ENCODE peak calls at places on chromosomes 2 and 18, in nine cellular contexts. O is CD8-positive, alpha-beta T cell; P is A549; N is cardiac muscle cell; K is neural progenitor cell; Z is brain microvascular endothelial cell; L is fibroblast of mammary gland; J is thoracic aorta; F is cardiac fibroblast. W is an unnamed sample.
A peak's percentile ranks its signal among the peaks of the same experiment; 100 is the strongest.

GRCh38 chr2:7094113-7094760 is 177.0 kb downstream of the RNF144A start:
- DNase-seq in O (no peak), P (no peak), N (no peak), K (no peak), Z (peak; percentile 29), L (no peak), J (no peak), F (peak; percentile 6), W (no peak)

GRCh38 chr18:54127759-54128378 is 96.6 kb downstream of the MBD2 start:
- DNase-seq in O (no peak), P (peak; percentile 13), N (peak; percentile 73), K (peak; percentile 78), Z (peak; percentile 53), L (peak; percentile 69), J (no peak), F (peak; percentile 70), W (no peak)

GRCh38 chr2:180000434-180000833 is 6.7 kb downstream of the CWC22 start:
- DNase-seq in O (no peak), P (no peak), N (no peak), K (no peak), Z (no peak), L (peak; percentile 48), J (no peak), F (peak; percentile 25), W (no peak)

GRCh38 chr2:213188971-213189899 is 37.8 kb upstream of the IKZF2 start:
- DNase-seq in O (no peak), P (no peak), N (peak; percentile 49), K (peak; percentile 90), Z (peak; percentile 49), L (peak; percentile 7), J (no peak), F (peak; percentile 56), W (no peak)

GRCh38 chr2:158893057-158893456 is 75.4 kb upstream of the TANC1 start:
- DNase-seq in O (no peak), P (no peak), N (no peak), K (no peak), Z (no peak), L (peak; percentile 31), J (no peak), F (peak; percentile 37), W (no peak)

GRCh38 chr18:53509886-53510285 is 714.6 kb downstream of the MBD2 start:
- DNase-seq in O (no peak), P (no peak), N (peak; percentile 5), K (no peak), Z (no peak), L (no peak), J (no peak), F (no peak), W (no peak)

GRCh38 chr2:64542071-64543005 is 18.2 kb downstream of the AFTPH start:
- DNase-seq in O (no peak), P (no peak), N (no peak), K (no peak), Z (no peak), L (no peak), J (no peak), F (no peak), W (no peak)

GRCh38 chr2:158940356-158940755 is 28.1 kb upstream of the TANC1 start:
- DNase-seq in O (no peak), P (no peak), N (no peak), K (no peak), Z (no peak), L (no peak), J (no peak), F (no peak), W (no peak)

GRCh38 chr18:55579888-55580287 is 8.1 kb downstream of the TCF4 start:
- DNase-seq in O (no peak), P (no peak), N (no peak), K (no peak), Z (no peak), L (no peak), J (no peak), F (peak; percentile 49), W (no peak)

GRCh38 chr18:28960146-28960545 is 783.2 kb upstream of the CDH2 start:
- DNase-seq in O (no peak), P (no peak), N (no peak), K (no peak), Z (no peak), L (peak; percentile 60), J (no peak), F (peak; percentile 31), W (no peak)

GRCh38 chr18:23998811-23999210 is 15.7 kb upstream of the TTC39C start:
- DNase-seq in O (no peak), P (no peak), N (no peak), K (no peak), Z (no peak), L (no peak), J (no peak), F (no peak), W (no peak)

GRCh38 chr18:63617049-63617995 is 26.7 kb downstream of the SERPINB4 start:
- DNase-seq in O (no peak), P (no peak), N (no peak), K (no peak), Z (no peak), L (no peak), J (no peak), F (no peak), W (no peak)

GRCh38 chr18:60895181-60895580 is 438.0 kb upstream of the CDH20 start:
- DNase-seq in O (no peak), P (no peak), N (no peak), K (no peak), Z (no peak), L (peak; percentile 10), J (no peak), F (peak; percentile 2), W (no peak)

GRCh38 chr2:120740765-120741513 is 5.3 kb downstream of the GLI2 start:
- DNase-seq in O (no peak), P (no peak), N (peak; percentile 83), K (peak; percentile 91), Z (no peak), L (no peak), J (no peak), F (peak; percentile 48), W (no peak)
- H3K4me3 ChIP-seq in O (no peak overlapping the region), P (peak overlapping the region; percentile 49), N (peak overlapping the region; percentile 29), K (peak overlapping the region; percentile 89), Z (peak overlapping the region; percentile 29), L (peak overlapping the region; percentile 27), J (peak overlapping the region; percentile 66), F (peak overlapping the region; percentile 33), W (no peak overlapping the region)

GRCh38 chr2:100818003-100818605 is 1.8 kb upstream of the NPAS2 start:
- DNase-seq in O (no peak), P (peak; percentile 32), N (no peak), K (no peak), Z (peak; percentile 53), L (peak; percentile 33), J (no peak), F (peak; percentile 63), W (no peak)

GRCh38 chr2:100819365-100820345 is at the start of gene NPAS2:
- DNase-seq in O (no peak), P (peak; percentile 47), N (peak; percentile 69), K (peak; percentile 82), Z (no peak), L (peak; percentile 37), J (no peak), F (peak; percentile 79), W (no peak)

GRCh38 chr2:100820346-100821254 is 661 bp downstream of the NPAS2 start:
- DNase-seq in O (no peak), P (no peak), N (no peak), K (peak; percentile 39), Z (no peak), L (no peak), J (no peak), F (no peak), W (no peak)

GRCh38 chr2:100817388-100817985 is 2.5 kb upstream of the NPAS2 start:
- DNase-seq in O (no peak), P (no peak), N (no peak), K (no peak), Z (no peak), L (no peak), J (no peak), F (no peak), W (no peak)

GRCh38 chr2:100818606-100819364 is 1.2 kb upstream of the NPAS2 start:
- DNase-seq in O (no peak), P (peak; percentile 62), N (peak; percentile 59), K (peak; percentile 83), Z (peak; percentile 62), L (peak; percentile 73), J (peak; percentile 25), F (peak; percentile 93), W (no peak)
- TF ChIP-seq CTCF in O (no peak), P (peak; percentile 57), N (peak; percentile 32), K (peak; percentile 59), Z (peak; percentile 59), L (peak; percentile 16), J (peak; percentile 23), F (peak; percentile 34), W (peak; percentile 14)

GRCh38 chr2:204453730-204454167 is 91.5 kb upstream of the PARD3B start:
- DNase-seq in O (no peak), P (peak; percentile 6), N (peak; percentile 46), K (peak; percentile 37), Z (peak; percentile 32), L (no peak), J (no peak), F (peak; percentile 25), W (no peak)
- H3K4me3 ChIP-seq in O (no peak overlapping the region), P (no peak overlapping the region), N (no peak overlapping the region), K (no peak overlapping the region), Z (no peak overlapping the region), L (no peak overlapping the region), J (peak overlapping the region; percentile 43), F (no peak overlapping the region), W (no peak overlapping the region)

DNA sequence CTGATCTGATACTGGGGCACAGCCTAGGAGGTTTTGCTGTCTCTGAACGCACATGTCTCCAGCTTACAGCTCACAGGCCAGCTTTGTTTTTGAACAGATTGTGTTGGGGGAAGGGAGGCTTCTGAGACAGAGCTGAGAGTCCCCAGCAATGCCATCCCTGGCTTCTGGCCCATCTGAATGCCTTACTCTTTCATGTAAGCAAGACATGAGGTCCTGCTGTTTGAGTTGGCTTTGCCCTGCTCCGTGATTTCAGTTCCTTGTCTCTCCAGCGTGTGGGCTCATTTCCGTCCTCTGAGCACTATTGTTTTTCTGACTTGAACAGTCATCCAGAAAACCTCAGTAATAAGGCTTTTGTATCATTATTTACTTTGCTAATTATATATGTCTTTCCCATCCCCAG is 194.9 kb upstream of the TNP1 start:
- DNase-seq in O (no peak), P (no peak), N (peak; percentile 10), K (no peak), Z (peak; percentile 40), L (no peak), J (no peak), F (peak; percentile 19), W (no peak)
- TF ChIP-seq CTCF in O (no peak), P (no peak), N (no peak), K (no peak), Z (no peak), L (no peak), J (no peak), F (no peak), W (no peak)

DNA sequence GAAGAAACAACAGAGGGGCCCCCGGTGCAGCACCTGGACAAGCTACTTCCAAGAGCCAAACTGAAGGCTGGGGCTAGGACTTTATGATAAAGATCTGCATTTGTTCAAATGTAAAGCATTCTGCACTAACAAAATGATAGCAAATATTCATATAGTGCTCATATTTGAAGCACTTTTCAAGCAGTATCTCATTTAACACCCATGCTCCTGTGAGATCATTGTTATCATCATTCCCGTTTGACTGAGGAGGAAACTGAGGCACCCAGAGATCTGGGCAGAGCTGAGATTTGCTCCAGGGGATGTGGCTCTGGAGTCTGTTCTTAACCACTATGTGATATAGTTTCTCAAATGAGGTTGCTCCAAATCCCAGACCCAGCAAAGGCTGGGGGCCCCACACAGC is 9.8 kb downstream of the KCTD1 start:
- DNase-seq in O (no peak), P (no peak), N (no peak), K (no peak), Z (no peak), L (no peak), J (no peak), F (no peak), W (no peak)
- H3K4me3 ChIP-seq in O (no peak overlapping the region), P (no peak overlapping the region), N (no peak overlapping the region), K (no peak overlapping the region), Z (no peak overlapping the region), L (no peak overlapping the region), J (no peak overlapping the region), F (no peak overlapping the region), W (no peak overlapping the region)